ENCODE peak calls at places on chromosomes 4 and X, in four cellular contexts. C is sigmoid colon; T is CD4-positive, alpha-beta memory T cell; X is stimulated activated CD4-positive, alpha-beta T cell treated with anti-CD3 and anti-CD28 coated beads, TNF-alpha, amount 100 ng/mL, for 1 hour. S is an unnamed sample.

GRCh38 chr4:6345096-6345830 is 75.6 kb downstream of the WFS1 start:
- DNase-seq in X (no peak), C (no peak), T (no peak), S (no peak)

GRCh38 chr4:121239951-121240350 is 75.8 kb upstream of the TNIP3 start:
- DNase-seq in C (no peak), T (no peak), X (no peak), S (no peak)

GRCh38 chrX:155086202-155086840 is 15.0 kb downstream of the BRCC3 start:
- DNase-seq in X (peak; percentile 14), T (peak; percentile 31), C (no peak), S (no peak)

GRCh38 chrX:29024813-29025342 is 437.6 kb downstream of the IL1RAPL1 start:
- DNase-seq in X (no peak), C (no peak), T (no peak), S (no peak)

GRCh38 chr4:113978561-113979156 is 788 bp downstream of the ARSJ start:
- DNase-seq in X (no peak), T (no peak), C (no peak), S (no peak)

GRCh38 chr4:84158670-84159069 is 340.4 kb downstream of the NKX6-1 start:
- DNase-seq in T (no peak), X (no peak), C (no peak), S (no peak)

GRCh38 chr4:171983935-171984805 is 171.0 kb downstream of the GALNTL6 start:
- DNase-seq in T (no peak), X (no peak), C (no peak), S (no peak)

GRCh38 chr4:74267998-74268606 is 40.2 kb upstream of the EPGN start:
- DNase-seq in X (no peak), T (no peak), C (no peak), S (no peak)

GRCh38 chrX:37594755-37595382 is 23.4 kb downstream of the LANCL3 start:
- DNase-seq in X (no peak), T (no peak), C (no peak), S (no peak)

GRCh38 chrX:121114691-121115090 is 67.3 kb downstream of the GLUD2 start:
- DNase-seq in C (no peak), T (no peak), X (no peak), S (no peak)

GRCh38 chr4:40492747-40493146 is 136.9 kb downstream of the RBM47 start:
- DNase-seq in T (no peak), X (no peak), C (no peak), S (no peak)

GRCh38 chr4:78592104-78592783 is 40.7 kb downstream of the ANXA3 start:
- DNase-seq in X (no peak), C (no peak), T (no peak), S (no peak)

GRCh38 chrX:37746268-37746931 is 33.5 kb upstream of the CYBB start:
- DNase-seq in T (no peak), C (no peak), X (no peak), S (no peak)

GRCh38 chrX:108312938-108313337 is 125.3 kb downstream of the COL4A6 start:
- DNase-seq in C (no peak), X (no peak), T (no peak), S (peak; percentile 65)

GRCh38 chr4:8303485-8304281 is 34.1 kb downstream of the HTRA3 start:
- DNase-seq in X (no peak), T (no peak), C (peak; percentile 60), S (peak; percentile 30)

GRCh38 chr4:1297023-1297395 is 7.3 kb downstream of the MAEA start:
- DNase-seq in X (no peak), C (no peak), T (no peak), S (peak; percentile 29)

GRCh38 chrX:41384041-41384705 is 50.2 kb downstream of the DDX3X start:
- DNase-seq in T (peak; percentile 65), C (peak; percentile 75), X (peak; percentile 27), S (peak; percentile 75)

GRCh38 chr4:168900080-168900479 is 110.0 kb downstream of the CBR4 start:
- DNase-seq in T (no peak), C (peak; percentile 86), X (no peak), S (no peak)

GRCh38 chr4:85177679-85178078 is 211.2 kb upstream of the WDFY3 start:
- DNase-seq in C (no peak), X (no peak), T (no peak), S (no peak)

GRCh38 chr4:1406946-1407656 is 859 bp upstream of the NKX1-1 start:
- DNase-seq in X (no peak), C (peak; percentile 38), T (no peak), S (no peak)

GRCh38 chr4:107913283-107913899 is 18.0 kb upstream of the CYP2U1 start:
- DNase-seq in X (no peak), C (no peak), T (peak; percentile 62), S (no peak)

GRCh38 chrX:85004255-85004654 is 578 bp downstream of the APOOL start:
- DNase-seq in C (no peak), T (no peak), X (no peak), S (no peak)

GRCh38 chr4:60589425-60589824 is 610.7 kb upstream of the ADGRL3 start:
- DNase-seq in X (no peak), T (no peak), C (no peak), S (no peak)

GRCh38 chrX:44570524-44570923 is 27.9 kb upstream of the FUNDC1 start:
- DNase-seq in C (no peak), T (no peak), X (no peak), S (no peak)

GRCh38 chr4:21991537-21991936 is 43.0 kb upstream of the KCNIP4 start:
- DNase-seq in C (no peak), T (no peak), X (no peak), S (no peak)

GRCh38 chr4:125368684-125369083 is 53.9 kb downstream of the FAT4 start:
- DNase-seq in C (no peak), X (no peak), T (no peak), S (no peak)

GRCh38 chr4:143095447-143095846 is 89.3 kb upstream of the USP38 start:
- DNase-seq in X (no peak), C (no peak), T (no peak), S (no peak)

GRCh38 chr4:184514121-184514988 is 40.0 kb upstream of the IRF2 start:
- DNase-seq in X (peak; percentile 22), T (no peak), C (peak; percentile 86), S (no peak)

GRCh38 chr4:11014199-11014598 is 329.6 kb upstream of the CLNK start:
- DNase-seq in T (no peak), X (no peak), C (no peak), S (no peak)

GRCh38 chr4:147736458-147736857 is 4.6 kb downstream of the ARHGAP10 start:
- DNase-seq in T (no peak), X (no peak), C (no peak), S (no peak)

GRCh38 chr4:16641971-16642370 is 256.5 kb downstream of the LDB2 start:
- DNase-seq in C (no peak), T (no peak), X (no peak), S (no peak)